ENCODE peak calls at places on chromosomes 1 and 21, in seven cellular contexts. Y is lung, E is uterus, W is right cardiac atrium, M is AG04450, T is ascending aorta, K is Karpas-422. X is an unnamed sample.
A peak's percentile ranks its signal among the peaks of the same experiment; 100 is the strongest.

GRCh38 chr21:42526379-42526727 is 12.7 kb downstream of the SLC37A1 start:
- DNase-seq in W (no peak), Y (no peak), K (no peak), T (no peak), M (no peak), E (no peak), X (no peak)

GRCh38 chr1:150619576-150620509 is 9.6 kb downstream of the ENSA start:
- DNase-seq in K (peak; percentile 68), W (no peak), Y (no peak), M (no peak), T (no peak), E (no peak), X (no peak)

GRCh38 chr1:58628987-58629598 is 52.0 kb upstream of the TACSTD2 start:
- DNase-seq in E (no peak), W (no peak), T (no peak), K (no peak), M (no peak), Y (no peak), X (no peak)

GRCh38 chr1:7352364-7352763 is 418.7 kb upstream of the VAMP3 start:
- DNase-seq in M (no peak), W (no peak), Y (no peak), T (no peak), E (no peak), K (no peak), X (no peak)

GRCh38 chr1:91568261-91568660 is 67.6 kb downstream of the CDC7 start:
- DNase-seq in K (no peak), Y (no peak), E (no peak), M (no peak), T (no peak), W (no peak), X (no peak)

GRCh38 chr1:215055281-215055935 is 27.1 kb upstream of the KCNK2 start:
- DNase-seq in T (no peak), E (no peak), W (no peak), K (no peak), Y (no peak), M (no peak), X (no peak)

GRCh38 chr1:12244078-12244477 is 14.2 kb downstream of the VPS13D start:
- DNase-seq in T (no peak), K (no peak), M (no peak), W (no peak), Y (no peak), E (no peak), X (no peak)

GRCh38 chr1:119631433-119632102 is 16.5 kb downstream of the ZNF697 start:
- DNase-seq in T (peak; percentile 88), W (peak; percentile 97), E (peak; percentile 93), M (peak; percentile 34), K (no peak), Y (peak; percentile 80), X (peak; percentile 73)

GRCh38 chr1:94250341-94250740 is 13.0 kb upstream of the ARHGAP29 start:
- DNase-seq in W (no peak), Y (no peak), E (no peak), M (no peak), K (no peak), T (no peak), X (no peak)

GRCh38 chr1:50109647-50110075 is 941 bp downstream of the ELAVL4 start:
- DNase-seq in T (no peak), E (no peak), Y (no peak), K (peak; percentile 41), M (no peak), W (no peak), X (no peak)

GRCh38 chr1:243980471-243980870 is 70.6 kb upstream of the ZBTB18 start:
- DNase-seq in W (no peak), E (no peak), T (no peak), K (no peak), M (no peak), Y (no peak), X (no peak)

GRCh38 chr1:221637641-221638041 is 104.2 kb downstream of the DUSP10 start:
- DNase-seq in K (no peak), M (no peak), E (no peak), Y (no peak), W (peak; percentile 70), T (no peak), X (no peak)

GRCh38 chr1:29626066-29626465 is 389.7 kb downstream of the PTPRU start:
- DNase-seq in Y (no peak), W (no peak), E (no peak), T (peak; percentile 54), K (no peak), M (no peak), X (no peak)

GRCh38 chr1:154460695-154461249 is 41.2 kb upstream of the TDRD10 start:
- DNase-seq in Y (no peak), K (no peak), W (no peak), E (no peak), T (no peak), M (no peak), X (no peak)

GRCh38 chr1:18840145-18840544 is 19.3 kb downstream of the TAS1R2 start:
- DNase-seq in M (no peak), T (no peak), W (no peak), K (no peak), E (no peak), Y (no peak), X (no peak)

GRCh38 chr1:111515291-111516007 is 12.0 kb upstream of the ADORA3 start:
- DNase-seq in Y (no peak), T (peak; percentile 87), K (no peak), M (no peak), E (peak; percentile 70), W (peak; percentile 93), X (no peak)

GRCh38 chr1:93021539-93022134 is 57.4 kb upstream of the MTF2 start:
- DNase-seq in T (no peak), E (no peak), M (no peak), K (peak; percentile 85), W (no peak), Y (no peak), X (no peak)

GRCh38 chr21:30880914-30881313 is 466 bp downstream of the KRTAP11-1 start:
- DNase-seq in W (no peak), M (no peak), E (no peak), K (no peak), T (no peak), Y (no peak), X (no peak)

GRCh38 chr21:45326834-45327457 is 39.3 kb upstream of the POFUT2 start:
- DNase-seq in W (peak; percentile 29), Y (no peak), K (no peak), M (no peak), E (no peak), T (no peak), X (no peak)

GRCh38 chr1:41239988-41240610 is 2.0 kb downstream of the SCMH1 start:
- DNase-seq in Y (no peak), W (no peak), E (no peak), K (peak; percentile 76), M (no peak), T (no peak), X (peak; percentile 32)

GRCh38 chr1:207981976-207982375 is 71.1 kb upstream of the CD34 start:
- DNase-seq in Y (no peak), K (peak; percentile 67), E (no peak), M (no peak), W (no peak), T (no peak), X (no peak)

GRCh38 chr1:154767315-154768240 is 102.5 kb downstream of the KCNN3 start:
- DNase-seq in Y (no peak), W (peak; percentile 89), E (peak; percentile 84), M (no peak), K (no peak), T (peak; percentile 60), X (no peak)

GRCh38 chr1:10697621-10698160 is 98.8 kb downstream of the CASZ1 start:
- DNase-seq in T (no peak), W (no peak), M (no peak), Y (no peak), K (no peak), E (no peak), X (no peak)

DNA sequence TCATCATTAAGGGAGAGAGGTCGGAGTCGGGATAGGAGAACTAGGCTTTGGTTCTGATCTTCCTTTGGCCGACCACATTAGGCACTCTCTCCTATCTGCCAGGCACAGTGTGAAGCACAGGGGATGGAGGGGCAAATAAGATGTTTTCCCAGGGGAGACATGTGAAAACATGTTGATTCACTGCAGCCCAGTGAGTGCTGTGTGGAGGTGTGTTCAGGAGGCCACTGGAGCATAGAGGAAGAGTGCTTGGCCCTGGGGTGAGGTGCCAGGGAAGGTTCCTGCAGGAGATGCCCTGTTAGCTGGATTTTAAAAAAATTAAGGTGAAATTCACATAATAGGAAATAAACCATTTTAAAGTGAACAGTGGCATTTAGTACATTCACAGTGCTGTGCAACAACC is 3.7 kb downstream of the VANGL2 start:
- DNase-seq in E (no peak), K (no peak), M (no peak), Y (no peak), W (no peak), T (no peak), X (no peak)
- H3K27me3 ChIP-seq in E (no peaks in the 10 kb centered on the region), K (no peaks in the 10 kb centered on the region), M (peaks cover 33% of the 10 kb centered on the region), Y (no peaks in the 10 kb centered on the region), W (no peaks in the 10 kb centered on the region), T (peaks cover 4% of the 10 kb centered on the region), X (no peaks in the 10 kb centered on the region)

GRCh38 chr1:159829822-159830455 is 3.3 kb downstream of the SLAMF8 start:
- DNase-seq in K (no peak), M (peak; percentile 26), Y (no peak), T (no peak), E (no peak), W (peak; percentile 77), X (no peak)
- H3K27ac ChIP-seq in K (no peak overlapping the region), M (no peak overlapping the region), Y (no peak overlapping the region), T (peak overlapping the region; percentile 22), E (no peak overlapping the region), W (no peak overlapping the region), X (no peak overlapping the region)

DNA sequence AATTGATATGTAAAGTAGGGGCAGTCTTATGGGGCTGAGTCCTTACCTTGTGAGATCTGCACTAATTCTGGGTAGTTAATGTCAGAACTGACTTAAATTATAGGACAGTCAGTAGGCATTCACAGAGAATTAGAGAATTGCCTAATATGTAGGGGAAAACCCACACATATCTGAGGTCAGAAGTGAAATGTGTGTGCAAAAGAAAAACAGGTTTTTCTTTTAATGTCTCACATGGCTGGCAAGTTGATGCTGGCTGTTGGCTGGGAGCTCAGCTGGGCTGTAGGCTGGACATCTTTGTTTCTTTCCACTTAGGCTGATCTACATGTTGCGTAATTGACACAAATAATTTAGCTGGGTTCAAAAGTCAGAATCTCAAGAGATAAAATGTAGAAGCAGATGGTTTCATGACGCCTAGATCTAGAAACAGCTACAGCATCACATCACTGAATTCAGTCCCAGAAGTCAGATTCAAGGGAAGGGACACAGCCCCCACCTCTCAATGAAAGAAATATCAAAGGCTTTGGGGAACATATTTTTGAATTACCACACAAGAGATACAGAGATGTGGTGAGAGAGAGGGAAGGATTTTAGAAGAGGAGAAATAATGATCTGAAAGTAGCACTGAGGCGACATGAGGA is 98.9 kb downstream of the TNFSF18 start:
- DNase-seq in Y (no peak), K (no peak), W (peak; percentile 54), T (no peak), M (no peak), E (no peak), X (no peak)
- H3K27me3 ChIP-seq in Y (no peaks in the 10 kb centered on the region), K (no peaks in the 10 kb centered on the region), W (no peaks in the 10 kb centered on the region), T (no peaks in the 10 kb centered on the region), M (no peaks in the 10 kb centered on the region), E (no peaks in the 10 kb centered on the region), X (no peaks in the 10 kb centered on the region)

DNA sequence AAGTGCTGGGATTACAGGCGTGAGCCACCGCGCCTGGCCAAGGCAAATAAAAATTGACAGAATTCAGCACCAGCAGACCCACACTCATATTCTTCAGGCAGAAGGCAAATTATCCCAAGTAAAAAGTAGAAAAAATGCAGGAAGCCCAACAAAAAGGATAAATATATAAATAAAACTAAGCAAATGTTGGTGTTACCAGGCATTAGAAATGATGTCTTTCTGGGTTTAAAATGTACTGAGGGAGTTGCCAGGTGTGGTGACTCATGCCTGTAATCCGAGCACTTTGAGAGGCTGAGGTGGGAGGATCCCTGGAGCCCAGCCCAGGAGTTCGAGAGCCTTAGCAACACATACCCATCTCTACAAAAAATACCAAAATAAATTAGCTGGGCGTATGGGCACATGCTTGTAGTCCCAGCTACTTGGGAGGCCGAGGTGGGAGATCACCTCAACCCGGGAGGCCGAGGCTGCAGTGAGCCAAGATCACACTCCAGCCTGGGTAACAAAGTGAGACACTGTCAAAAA is 6.3 kb downstream of the INTS11 start:
- DNase-seq in T (peak; percentile 93), M (peak; percentile 83), K (peak; percentile 66), E (peak; percentile 95), W (peak; percentile 93), Y (peak; percentile 88), X (peak; percentile 78)
- H3K27ac ChIP-seq in T (peak overlapping the region; percentile 74), M (peak overlapping the region; percentile 77), K (no peak overlapping the region), E (peak overlapping the region; percentile 91), W (no peak overlapping the region), Y (peak overlapping the region; percentile 35), X (peak overlapping the region; percentile 80)

X was measured in tibial nerve.